ENCODE peak calls at places on chromosome 10, in ten cellular contexts. One of them, this sample, is unnamed.

GRCh38 chr10:47058303-47058702 is 147.1 kb downstream of the PTPN20 start:
- DNase-seq in GM12878: no peak
- DNase-seq in neural progenitor cell: no peak
- DNase-seq in K562: no peak
- DNase-seq in fibroblast of lung: no peak
- DNase-seq in GM23338: no peak
- DNase-seq in mammary epithelial cell: no peak
- DNase-seq in GM23248: no peak
- DNase-seq in H1: no peak
- DNase-seq in PC-9: no peak
- DNase-seq in this sample: no peak

GRCh38 chr10:119301397-119301796 is 94.0 kb downstream of the GRK5 start:
- DNase-seq in mammary epithelial cell: no peak
- DNase-seq in GM12878: no peak
- DNase-seq in fibroblast of lung: no peak
- DNase-seq in neural progenitor cell: no peak
- DNase-seq in K562: no peak
- DNase-seq in GM23248: no peak
- DNase-seq in GM23338: no peak
- DNase-seq in H1: no peak
- DNase-seq in PC-9: no peak
- DNase-seq in this sample: no peak

GRCh38 chr10:71132321-71132810 is 80.0 kb upstream of the UNC5B start:
- DNase-seq in PC-9: no peak
- DNase-seq in GM23338: peak; percentile 6
- DNase-seq in H1: no peak
- DNase-seq in mammary epithelial cell: no peak
- DNase-seq in fibroblast of lung: no peak
- DNase-seq in GM23248: no peak
- DNase-seq in K562: no peak
- DNase-seq in GM12878: no peak
- DNase-seq in neural progenitor cell: no peak
- DNase-seq in this sample: no peak

GRCh38 chr10:104521901-104522827 is 118.9 kb upstream of the SORCS3 start:
- DNase-seq in K562: no peak
- DNase-seq in GM12878: no peak
- DNase-seq in fibroblast of lung: no peak
- DNase-seq in neural progenitor cell: no peak
- DNase-seq in H1: no peak
- DNase-seq in mammary epithelial cell: no peak
- DNase-seq in GM23338: no peak
- DNase-seq in GM23248: no peak
- DNase-seq in PC-9: no peak
- DNase-seq in this sample: no peak

GRCh38 chr10:46020344-46020656 is 10.1 kb downstream of the NCOA4 start:
- DNase-seq in H1: no peak
- DNase-seq in GM12878: no peak
- DNase-seq in GM23248: no peak
- DNase-seq in K562: no peak
- DNase-seq in PC-9: no peak
- DNase-seq in fibroblast of lung: no peak
- DNase-seq in GM23338: no peak
- DNase-seq in mammary epithelial cell: no peak
- DNase-seq in neural progenitor cell: no peak
- DNase-seq in this sample: no peak

GRCh38 chr10:100651916-100652315 is 93.5 kb upstream of the PAX2 start:
- DNase-seq in neural progenitor cell: no peak
- DNase-seq in GM12878: no peak
- DNase-seq in fibroblast of lung: no peak
- DNase-seq in mammary epithelial cell: no peak
- DNase-seq in GM23248: no peak
- DNase-seq in GM23338: no peak
- DNase-seq in H1: no peak
- DNase-seq in PC-9: no peak
- DNase-seq in K562: no peak
- DNase-seq in this sample: no peak

GRCh38 chr10:94133239-94133638 is 139.5 kb downstream of the PLCE1 start:
- DNase-seq in PC-9: peak; percentile 33
- DNase-seq in GM23248: no peak
- DNase-seq in K562: no peak
- DNase-seq in fibroblast of lung: no peak
- DNase-seq in H1: no peak
- DNase-seq in mammary epithelial cell: no peak
- DNase-seq in GM12878: no peak
- DNase-seq in neural progenitor cell: no peak
- DNase-seq in GM23338: no peak
- DNase-seq in this sample: no peak

GRCh38 chr10:48804740-48805182 is 120.1 kb downstream of the WDFY4 start:
- DNase-seq in PC-9: no peak
- DNase-seq in K562: no peak
- DNase-seq in neural progenitor cell: no peak
- DNase-seq in H1: no peak
- DNase-seq in mammary epithelial cell: no peak
- DNase-seq in GM23338: no peak
- DNase-seq in fibroblast of lung: no peak
- DNase-seq in GM23248: no peak
- DNase-seq in GM12878: peak; percentile 67
- DNase-seq in this sample: no peak

GRCh38 chr10:4947635-4948596 is 15.3 kb upstream of the AKR1C1 start:
- DNase-seq in H1: no peak
- DNase-seq in GM23338: no peak
- DNase-seq in fibroblast of lung: peak; percentile 98
- DNase-seq in neural progenitor cell: no peak
- DNase-seq in PC-9: no peak
- DNase-seq in GM23248: peak; percentile 96
- DNase-seq in K562: no peak
- DNase-seq in mammary epithelial cell: peak; percentile 97
- DNase-seq in GM12878: no peak
- DNase-seq in this sample: peak; percentile 62

GRCh38 chr10:95333997-95334792 is 43.4 kb upstream of the PDLIM1 start:
- DNase-seq in GM12878: no peak
- DNase-seq in neural progenitor cell: no peak
- DNase-seq in GM23248: peak; percentile 92
- DNase-seq in PC-9: peak; percentile 32
- DNase-seq in mammary epithelial cell: peak; percentile 39
- DNase-seq in GM23338: no peak
- DNase-seq in K562: peak; percentile 35
- DNase-seq in fibroblast of lung: peak; percentile 91
- DNase-seq in H1: no peak
- DNase-seq in this sample: peak; percentile 23

GRCh38 chr10:84946984-84947383 is 618.6 kb downstream of the CCSER2 start:
- DNase-seq in fibroblast of lung: no peak
- DNase-seq in neural progenitor cell: no peak
- DNase-seq in H1: no peak
- DNase-seq in mammary epithelial cell: no peak
- DNase-seq in K562: no peak
- DNase-seq in GM23338: no peak
- DNase-seq in GM23248: no peak
- DNase-seq in PC-9: no peak
- DNase-seq in GM12878: no peak
- DNase-seq in this sample: no peak

GRCh38 chr10:110918633-110919348 is at the start of gene BBIP1:
- DNase-seq in K562: no peak
- DNase-seq in H1: peak; percentile 99
- DNase-seq in mammary epithelial cell: peak; percentile 100
- DNase-seq in GM23248: peak; percentile 100
- DNase-seq in fibroblast of lung: peak; percentile 100
- DNase-seq in PC-9: no peak
- DNase-seq in neural progenitor cell: no peak
- DNase-seq in GM12878: peak; percentile 99
- DNase-seq in GM23338: no peak
- DNase-seq in this sample: peak; percentile 95

GRCh38 chr10:52818019-52818418 is 45.4 kb upstream of the MBL2 start:
- DNase-seq in GM12878: peak; percentile 37
- DNase-seq in H1: peak; percentile 39
- DNase-seq in neural progenitor cell: peak; percentile 62
- DNase-seq in GM23338: peak; percentile 90
- DNase-seq in GM23248: peak; percentile 42
- DNase-seq in PC-9: peak; percentile 25
- DNase-seq in fibroblast of lung: peak; percentile 67
- DNase-seq in K562: no peak
- DNase-seq in mammary epithelial cell: peak; percentile 79
- DNase-seq in this sample: peak; percentile 62

GRCh38 chr10:133095586-133095985 is 7.9 kb downstream of the ADGRA1 start:
- DNase-seq in mammary epithelial cell: no peak
- DNase-seq in neural progenitor cell: no peak
- DNase-seq in K562: no peak
- DNase-seq in GM12878: no peak
- DNase-seq in GM23338: no peak
- DNase-seq in GM23248: no peak
- DNase-seq in H1: no peak
- DNase-seq in fibroblast of lung: no peak
- DNase-seq in PC-9: no peak
- DNase-seq in this sample: no peak

GRCh38 chr10:80945267-80945880 is 407.7 kb downstream of the SH2D4B start:
- DNase-seq in mammary epithelial cell: no peak
- DNase-seq in GM23338: peak; percentile 81
- DNase-seq in GM12878: no peak
- DNase-seq in neural progenitor cell: peak; percentile 68
- DNase-seq in fibroblast of lung: no peak
- DNase-seq in K562: no peak
- DNase-seq in H1: peak; percentile 10
- DNase-seq in GM23248: no peak
- DNase-seq in PC-9: no peak
- DNase-seq in this sample: no peak

GRCh38 chr10:30829921-30830671 is 200.5 kb upstream of the LYZL2 start:
- DNase-seq in PC-9: no peak
- DNase-seq in fibroblast of lung: peak; percentile 48
- DNase-seq in K562: no peak
- DNase-seq in GM23338: no peak
- DNase-seq in GM23248: peak; percentile 78
- DNase-seq in neural progenitor cell: no peak
- DNase-seq in H1: no peak
- DNase-seq in mammary epithelial cell: no peak
- DNase-seq in GM12878: no peak
- DNase-seq in this sample: no peak

GRCh38 chr10:102241037-102241443 is 272 bp downstream of the PITX3 start:
- DNase-seq in neural progenitor cell: no peak
- DNase-seq in PC-9: no peak
- DNase-seq in GM23248: no peak
- DNase-seq in K562: no peak
- DNase-seq in GM12878: no peak
- DNase-seq in fibroblast of lung: no peak
- DNase-seq in GM23338: no peak
- DNase-seq in mammary epithelial cell: no peak
- DNase-seq in H1: no peak
- DNase-seq in this sample: no peak
- TF ChIP-seq EZH2 in neural progenitor cell: peak; percentile 80
- TF ChIP-seq EZH2 in PC-9: no peak
- TF ChIP-seq EZH2 in GM23248: no peak
- TF ChIP-seq EZH2 in K562: no peak
- TF ChIP-seq EZH2 in GM12878: no peak
- TF ChIP-seq EZH2 in fibroblast of lung: no peak
- TF ChIP-seq EZH2 in GM23338: peak; percentile 50
- TF ChIP-seq EZH2 in mammary epithelial cell: no peak
- TF ChIP-seq EZH2 in H1: peak; percentile 54
- TF ChIP-seq EZH2 in this sample: peak; percentile 41

GRCh38 chr10:29240991-29241660 is 47.7 kb upstream of the LYZL1 start:
- DNase-seq in GM23248: no peak
- DNase-seq in K562: no peak
- DNase-seq in PC-9: no peak
- DNase-seq in H1: no peak
- DNase-seq in mammary epithelial cell: no peak
- DNase-seq in GM23338: no peak
- DNase-seq in GM12878: no peak
- DNase-seq in neural progenitor cell: no peak
- DNase-seq in fibroblast of lung: peak; percentile 48
- DNase-seq in this sample: no peak
- H3K27ac ChIP-seq in GM23248: no peak overlapping the region
- H3K27ac ChIP-seq in K562: no peak overlapping the region
- H3K27ac ChIP-seq in PC-9: no peak overlapping the region
- H3K27ac ChIP-seq in H1: no peak overlapping the region
- H3K27ac ChIP-seq in mammary epithelial cell: no peak overlapping the region
- H3K27ac ChIP-seq in GM23338: no peak overlapping the region
- H3K27ac ChIP-seq in GM12878: no peak overlapping the region
- H3K27ac ChIP-seq in neural progenitor cell: no peak overlapping the region
- H3K27ac ChIP-seq in fibroblast of lung: no peak overlapping the region
- H3K27ac ChIP-seq in this sample: no peak overlapping the region

DNA sequence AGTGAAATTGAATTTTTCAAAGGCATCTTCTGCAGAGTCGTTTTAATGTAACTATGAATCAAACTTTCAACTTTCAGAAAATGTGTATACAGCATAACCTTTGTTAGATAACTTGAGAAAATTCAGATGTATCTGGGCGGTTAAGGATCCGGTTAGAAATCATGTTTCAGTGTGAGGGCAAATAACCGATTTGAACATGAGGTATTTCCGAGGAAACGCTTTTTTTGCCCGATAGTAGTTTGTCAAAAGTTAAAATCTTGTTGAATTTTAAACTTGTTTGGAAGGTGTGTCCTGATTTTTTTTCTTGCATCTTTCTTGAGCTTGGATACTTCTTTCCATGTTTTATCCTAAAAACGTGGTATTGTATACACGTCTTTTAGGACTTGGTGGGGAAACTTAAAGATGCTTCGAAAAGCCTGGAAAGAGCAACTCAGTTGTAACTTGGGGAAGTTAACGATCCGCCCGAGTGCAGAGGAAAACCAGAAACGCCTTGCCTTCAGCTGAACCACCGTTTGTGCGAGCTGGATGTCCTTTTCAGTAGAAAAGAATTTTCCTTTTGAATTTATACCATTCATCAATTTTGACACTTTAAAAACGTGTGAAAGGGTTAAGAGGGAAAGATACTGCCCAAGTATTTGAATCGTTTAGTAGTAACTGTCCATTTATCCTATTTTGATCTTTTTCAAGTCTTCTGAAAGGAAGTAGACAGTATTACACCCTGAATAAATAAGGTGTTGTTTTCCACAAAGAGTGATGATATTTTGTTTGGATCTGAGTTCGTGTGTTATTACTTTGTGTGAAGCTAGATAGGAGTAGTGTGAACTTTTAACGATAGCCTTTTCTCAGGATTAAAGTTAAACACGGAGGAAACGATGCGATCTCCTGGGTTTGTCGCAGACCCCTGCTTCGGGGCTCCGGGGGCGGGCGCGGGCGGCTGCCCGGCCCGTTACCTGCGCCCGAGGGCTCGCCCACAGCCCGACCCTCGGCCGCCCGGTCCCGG is 1.0 kb upstream of the BMI1 start:
- DNase-seq in neural progenitor cell: peak; percentile 64
- DNase-seq in fibroblast of lung: no peak
- DNase-seq in PC-9: no peak
- DNase-seq in GM12878: no peak
- DNase-seq in K562: peak; percentile 1
- DNase-seq in GM23338: no peak
- DNase-seq in GM23248: peak; percentile 45
- DNase-seq in mammary epithelial cell: no peak
- DNase-seq in H1: no peak
- DNase-seq in this sample: no peak
- TF ChIP-seq EZH2 in neural progenitor cell: peak; percentile 86
- TF ChIP-seq EZH2 in fibroblast of lung: no peak
- TF ChIP-seq EZH2 in PC-9: no peak
- TF ChIP-seq EZH2 in GM12878: no peak
- TF ChIP-seq EZH2 in K562: no peak
- TF ChIP-seq EZH2 in GM23338: peak; percentile 90
- TF ChIP-seq EZH2 in GM23248: no peak
- TF ChIP-seq EZH2 in mammary epithelial cell: no peak
- TF ChIP-seq EZH2 in H1: peak; percentile 90
- TF ChIP-seq EZH2 in this sample: no peak

DNA sequence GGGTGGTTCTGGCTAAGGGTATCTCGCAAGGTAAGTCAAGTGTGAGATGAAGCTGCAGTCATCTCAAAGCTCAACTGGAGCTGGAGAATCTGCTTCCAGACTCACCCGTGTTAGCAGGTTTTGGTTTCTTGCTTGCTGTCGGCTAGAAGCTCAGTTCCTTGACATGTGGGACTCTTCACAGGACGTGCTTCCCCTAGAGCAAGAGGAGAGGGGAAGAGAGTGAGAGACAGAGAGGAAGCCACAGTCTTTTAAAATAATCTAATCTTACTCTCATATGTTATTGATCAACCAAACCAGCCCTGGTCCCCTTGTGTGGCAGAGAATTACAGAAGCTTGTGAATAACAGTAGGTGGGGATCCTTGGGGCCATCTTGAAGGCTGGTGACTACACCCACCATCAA is 199.5 kb downstream of the REEP3 start:
- DNase-seq in fibroblast of lung: no peak
- DNase-seq in mammary epithelial cell: no peak
- DNase-seq in GM23338: no peak
- DNase-seq in neural progenitor cell: no peak
- DNase-seq in GM23248: no peak
- DNase-seq in PC-9: no peak
- DNase-seq in H1: no peak
- DNase-seq in K562: no peak
- DNase-seq in GM12878: no peak
- DNase-seq in this sample: no peak
- H3K27ac ChIP-seq in fibroblast of lung: no peak overlapping the region
- H3K27ac ChIP-seq in mammary epithelial cell: no peak overlapping the region
- H3K27ac ChIP-seq in GM23338: no peak overlapping the region
- H3K27ac ChIP-seq in neural progenitor cell: no peak overlapping the region
- H3K27ac ChIP-seq in GM23248: no peak overlapping the region
- H3K27ac ChIP-seq in PC-9: no peak overlapping the region
- H3K27ac ChIP-seq in H1: no peak overlapping the region
- H3K27ac ChIP-seq in K562: no peak overlapping the region
- H3K27ac ChIP-seq in GM12878: no peak overlapping the region
- H3K27ac ChIP-seq in this sample: no peak overlapping the region

This sample was measured in keratinocyte.